ENCODE peak calls at places on chromosomes 5 and 9, in five cellular contexts. W, F, C, J and O are unnamed samples. For H3K4me1, the result is how much of the 10 kb centered on the place peaks cover.

GRCh38 chr9:75992480-75993206 is 102.2 kb downstream of the PCSK5 start:
- DNase-seq in W (no peak), F (no peak), C (no peak), J (no peak), O (no peak)

GRCh38 chr5:141003026-141003425 is 36.8 kb downstream of the PCDHAC2 start:
- DNase-seq in W (no peak), F (no peak), C (no peak), J (no peak), O (no peak)

GRCh38 chr5:156914371-156914737 is 48.7 kb downstream of the TIMD4 start:
- DNase-seq in W (no peak), F (no peak), C (no peak), J (no peak), O (no peak)

GRCh38 chr5:27995867-27996266 is 957.5 kb upstream of the CDH9 start:
- DNase-seq in W (no peak), F (no peak), C (no peak), J (no peak), O (no peak)

GRCh38 chr9:2216591-2216990 is 201.4 kb downstream of the SMARCA2 start:
- DNase-seq in W (no peak), F (no peak), C (no peak), J (no peak), O (no peak)

GRCh38 chr9:128554155-128554862 is 1.9 kb downstream of the SPTAN1 start:
- DNase-seq in W (no peak), F (peak), C (peak), J (peak), O (peak)

GRCh38 chr5:34857161-34857560 is 18.2 kb downstream of the TTC23L start:
- DNase-seq in W (no peak), F (no peak), C (no peak), J (no peak), O (no peak)

GRCh38 chr5:44935262-44935661 is 126.5 kb downstream of the MRPS30 start:
- DNase-seq in W (peak), F (no peak), C (no peak), J (no peak), O (no peak)

GRCh38 chr5:7592910-7593309 is 197.0 kb downstream of the ADCY2 start:
- DNase-seq in W (no peak), F (no peak), C (no peak), J (no peak), O (peak)

GRCh38 chr9:111041902-111042301 is 3.6 kb upstream of the LPAR1 start:
- DNase-seq in W (no peak), F (no peak), C (no peak), J (no peak), O (no peak)

GRCh38 chr9:133429641-133430161 is 7.5 kb downstream of the ADAMTS13 start:
- DNase-seq in W (peak), F (peak), C (no peak), J (no peak), O (no peak)

GRCh38 chr5:117376748-117377147 is 802.1 kb upstream of the SEMA6A start:
- DNase-seq in W (no peak), F (no peak), C (no peak), J (no peak), O (no peak)

GRCh38 chr9:87527211-87527916 is 29.7 kb downstream of the DAPK1 start:
- DNase-seq in W (no peak), F (no peak), C (no peak), J (no peak), O (no peak)

GRCh38 chr5:42005561-42006153 is 80.6 kb downstream of the FBXO4 start:
- DNase-seq in W (no peak), F (no peak), C (no peak), J (no peak), O (peak)

GRCh38 chr5:108739906-108740305 is 7.8 kb upstream of the FER start:
- DNase-seq in W (no peak), F (no peak), C (no peak), J (no peak), O (no peak)

GRCh38 chr5:42703238-42703637 is 53.4 kb upstream of the CCDC152 start:
- DNase-seq in W (no peak), F (no peak), C (no peak), J (no peak), O (no peak)

GRCh38 chr5:132764051-132764450 is 13.0 kb downstream of the SEPTIN8 start:
- DNase-seq in W (no peak), F (no peak), C (no peak), J (no peak), O (no peak)

GRCh38 chr9:123389070-123389469 is 33.1 kb downstream of the CRB2 start:
- DNase-seq in W (no peak), F (no peak), C (no peak), J (no peak), O (no peak)

GRCh38 chr9:16637938-16638337 is 232.5 kb downstream of the BNC2 start:
- DNase-seq in W (no peak), F (no peak), C (no peak), J (no peak), O (no peak)

GRCh38 chr9:115649991-115650472 is 503.6 kb upstream of the PAPPA start:
- DNase-seq in W (no peak), F (peak), C (peak), J (peak), O (no peak)

GRCh38 chr9:68841292-68842052 is 136.4 kb downstream of the PIP5K1B start:
- DNase-seq in W (no peak), F (no peak), C (no peak), J (no peak), O (no peak)

GRCh38 chr5:55160493-55161209 is 680 bp downstream of the GPX8 start:
- DNase-seq in W (peak), F (peak), C (peak), J (peak), O (peak)

GRCh38 chr9:69645488-69645887 is 26.7 kb downstream of the APBA1 start:
- DNase-seq in W (no peak), F (peak), C (no peak), J (peak), O (no peak)

GRCh38 chr5:165138261-165138660 is 1632.8 kb downstream of the MAT2B start:
- DNase-seq in W (peak), F (no peak), C (no peak), J (no peak), O (no peak)

GRCh38 chr5:172943283-172943841 is 15.9 kb upstream of the RPL26L1 start:
- DNase-seq in W (peak), F (no peak), C (peak), J (no peak), O (peak)

GRCh38 chr5:160744253-160745112 is 107.5 kb downstream of the ATP10B start:
- DNase-seq in W (no peak), F (no peak), C (no peak), J (no peak), O (no peak)

GRCh38 chr5:128782446-128782845 is 182.8 kb upstream of the SLC27A6 start:
- DNase-seq in W (no peak), F (peak), C (peak), J (peak), O (peak)

GRCh38 chr9:135906291-135907005 is 898 bp downstream of the CAMSAP1 start:
- DNase-seq in W (no peak), F (no peak), C (peak), J (no peak), O (peak)

GRCh38 chr5:128099944-128100343 is 16.4 kb downstream of the SLC12A2 start:
- DNase-seq in W (no peak), F (no peak), C (no peak), J (no peak), O (no peak)

GRCh38 chr5:155046591-155046990 is 33.0 kb downstream of the KIF4B start:
- DNase-seq in W (no peak), F (no peak), C (no peak), J (no peak), O (no peak)

GRCh38 chr9:35844628-35845301 is 15.7 kb downstream of the TMEM8B start:
- DNase-seq in W (no peak), F (peak), C (no peak), J (no peak), O (no peak)

GRCh38 chr5:168887931-168888330 is 308.8 kb upstream of the PANK3 start:
- DNase-seq in W (no peak), F (no peak), C (no peak), J (no peak), O (no peak)

GRCh38 chr5:133144245-133144981 is 92.6 kb downstream of the HSPA4 start:
- DNase-seq in W (no peak), F (no peak), C (no peak), J (no peak), O (no peak)

GRCh38 chr9:136243631-136244030 is 2.0 kb downstream of the QSOX2 start:
- DNase-seq in W (no peak), F (no peak), C (no peak), J (no peak), O (no peak)

GRCh38 chr9:133135193-133135745 is 14.2 kb upstream of the RALGDS start:
- DNase-seq in W (no peak), F (peak), C (peak), J (peak), O (peak)

GRCh38 chr9:96844040-96844439 is 10.3 kb downstream of the ZNF782 start:
- DNase-seq in W (no peak), F (no peak), C (no peak), J (no peak), O (no peak)

GRCh38 chr9:133733074-133733408 is 5.1 kb downstream of the SARDH start:
- DNase-seq in W (no peak), F (peak), C (no peak), J (no peak), O (no peak)

GRCh38 chr9:79663299-79663698 is 91.5 kb downstream of the TLE4 start:
- DNase-seq in W (no peak), F (no peak), C (no peak), J (no peak), O (no peak)
- H3K4me1 ChIP-seq in W (under half), F (under half), C (under half), J (under half), O (under half)

GRCh38 chr5:80399553-80400239 is 8.2 kb upstream of the ZFYVE16 start:
- DNase-seq in W (no peak), F (no peak), C (no peak), J (no peak), O (no peak)
- H3K4me1 ChIP-seq in W (under half), F (under half), C (under half), J (under half), O (under half)

GRCh38 chr5:16929347-16929746 is 6.7 kb downstream of the MYO10 start:
- DNase-seq in W (no peak), F (no peak), C (no peak), J (no peak), O (no peak)
- H3K4me1 ChIP-seq in W (under half), F (under half), C (under half), J (under half), O (under half)

GRCh38 chr5:102755691-102756371 is 726 bp downstream of the PAM start:
- DNase-seq in W (peak), F (peak), C (peak), J (peak), O (peak)

GRCh38 chr5:102754499-102755424 is at the start of gene PAM:
- DNase-seq in W (peak), F (peak), C (peak), J (peak), O (peak)

GRCh38 chr5:102750435-102750834 is 4.7 kb upstream of the PAM start:
- DNase-seq in W (no peak), F (no peak), C (no peak), J (no peak), O (no peak)

GRCh38 chr5:102749416-102750021 is 5.6 kb upstream of the PAM start:
- DNase-seq in W (no peak), F (no peak), C (no peak), J (no peak), O (peak)

DNA sequence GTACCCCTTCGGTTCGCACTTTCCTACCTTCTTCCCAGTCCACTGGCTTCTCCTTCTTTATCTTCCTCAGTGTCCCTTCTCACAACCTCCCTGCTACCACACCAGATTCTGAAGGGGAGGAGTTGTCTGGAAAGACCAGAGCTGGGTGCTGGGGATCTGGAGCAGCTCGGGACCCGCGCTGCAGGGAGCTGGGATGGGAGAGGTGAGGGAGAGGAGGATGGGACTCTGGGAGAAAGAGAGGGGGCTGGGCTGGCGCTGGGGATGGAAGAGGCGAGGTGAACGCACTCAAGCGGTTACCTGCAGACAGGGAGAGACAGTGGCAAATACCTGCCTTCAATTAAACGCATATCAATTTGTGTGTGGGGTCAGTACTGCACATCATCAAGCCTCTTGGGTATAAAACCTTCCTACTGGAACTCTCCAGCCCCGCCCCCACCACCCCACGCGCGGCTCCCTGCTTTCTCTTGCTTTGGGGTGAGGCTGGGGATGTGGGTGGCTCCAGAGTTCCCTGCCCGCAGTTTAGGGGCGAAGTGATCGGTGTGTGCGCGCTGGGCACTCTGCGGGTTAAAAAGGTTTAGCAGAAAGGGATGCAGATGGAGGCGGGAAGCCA is 1.1 kb upstream of the PAM start:
- DNase-seq in W (no peak), F (no peak), C (no peak), J (peak), O (peak)
- H3K4me1 ChIP-seq in W (under half), F (under half), C (under half), J (under half), O (under half)

DNA sequence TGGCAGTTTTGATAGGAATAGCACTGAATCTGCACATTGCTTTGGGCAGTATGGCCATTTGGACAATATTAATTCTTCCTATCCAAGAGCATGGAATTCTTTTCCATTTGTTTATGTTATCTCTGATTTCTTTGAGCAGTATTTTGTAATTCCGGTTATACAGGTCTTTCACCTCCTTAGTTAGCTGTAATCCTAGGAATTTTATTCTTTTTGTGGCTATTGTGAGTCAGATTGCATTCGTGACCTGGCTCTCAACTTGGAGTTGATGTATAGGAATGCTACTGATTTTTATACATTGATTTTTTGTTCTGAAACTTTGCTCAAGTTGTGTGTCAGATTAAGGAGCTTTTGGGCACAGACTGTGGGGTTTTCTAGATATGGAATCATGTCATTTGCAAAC is 24.0 kb downstream of the TMEM161B start:
- DNase-seq in W (no peak), F (no peak), C (no peak), J (no peak), O (no peak)
- H3K4me1 ChIP-seq in W (under half), F (under half), C (under half), J (under half), O (under half)

GRCh38 chr5:151151263-151151660 is 6.3 kb downstream of the ANXA6 start:
- DNase-seq in W (no peak), F (no peak), C (no peak), J (no peak), O (no peak)
- H3K4me1 ChIP-seq in W (under half), F (half or more), C (under half), J (half or more), O (under half)

GRCh38 chr9:97911970-97912369 is 10.3 kb downstream of the TRMO start:
- DNase-seq in W (no peak), F (no peak), C (no peak), J (no peak), O (no peak)
- H3K4me1 ChIP-seq in W (under half), F (under half), C (under half), J (under half), O (under half)

GRCh38 chr9:113238859-113239231 is 17.5 kb downstream of the SLC31A1 start:
- DNase-seq in W (no peak), F (no peak), C (no peak), J (no peak), O (no peak)
- H3K4me1 ChIP-seq in W (under half), F (under half), C (under half), J (under half), O (under half)

GRCh38 chr9:131402073-131402472 is 8.2 kb downstream of the PRRC2B start:
- DNase-seq in W (no peak), F (no peak), C (peak), J (no peak), O (peak)

GRCh38 chr9:131397100-131397790 is 3.4 kb downstream of the PRRC2B start:
- DNase-seq in W (no peak), F (peak), C (peak), J (no peak), O (no peak)

GRCh38 chr9:131398204-131398603 is 4.3 kb downstream of the PRRC2B start:
- DNase-seq in W (no peak), F (peak), C (peak), J (no peak), O (no peak)

GRCh38 chr9:131400627-131401026 is 6.7 kb downstream of the PRRC2B start:
- DNase-seq in W (no peak), F (no peak), C (peak), J (no peak), O (no peak)

GRCh38 chr9:131399972-131400371 is 6.1 kb downstream of the PRRC2B start:
- DNase-seq in W (no peak), F (no peak), C (peak), J (no peak), O (no peak)
- H3K4me1 ChIP-seq in W (under half), F (half or more), C (under half), J (half or more), O (under half)